ENCODE peak calls at places on chromosomes 4 and X, in seven cellular contexts. O, I, L, F, H, X and V are unnamed samples.

GRCh38 chr4:121307441-121308327 is 73.1 kb downstream of the QRFPR start:
- DNase-seq in O (no peak), I (no peak), L (no peak), F (no peak), H (peak; percentile 79), X (no peak), V (peak; percentile 55)

GRCh38 chr4:172153694-172154093 is 340.5 kb downstream of the GALNTL6 start:
- DNase-seq in O (no peak), I (no peak), L (no peak), F (no peak), H (no peak), X (no peak), V (no peak)

GRCh38 chr4:67288964-67289363 is 256.3 kb downstream of the CENPC start:
- DNase-seq in O (no peak), I (no peak), L (no peak), F (no peak), H (peak; percentile 15), X (no peak), V (no peak)

GRCh38 chr4:179530953-179531352 is 2088.7 kb upstream of the AGA start:
- DNase-seq in O (no peak), I (no peak), L (no peak), F (no peak), H (no peak), X (no peak), V (no peak)

GRCh38 chr4:67581208-67581857 is 22.8 kb downstream of the STAP1 start:
- DNase-seq in O (no peak), I (no peak), L (no peak), F (no peak), H (no peak), X (no peak), V (no peak)

GRCh38 chr4:156609421-156609820 is 362.2 kb downstream of the PDGFC start:
- DNase-seq in O (peak; percentile 26), I (no peak), L (peak; percentile 59), F (no peak), H (no peak), X (peak; percentile 36), V (no peak)

GRCh38 chr4:663438-664428 is 10.3 kb downstream of the ATP5ME start:
- DNase-seq in O (peak; percentile 70), I (peak; percentile 53), L (no peak), F (peak; percentile 92), H (peak; percentile 34), X (no peak), V (no peak)

GRCh38 chr4:139959398-139959797 is 194.6 kb downstream of the MAML3 start:
- DNase-seq in O (no peak), I (no peak), L (no peak), F (no peak), H (no peak), X (no peak), V (no peak)

GRCh38 chr4:117823388-117823787 is 210.9 kb upstream of the NDST3 start:
- DNase-seq in O (no peak), I (no peak), L (no peak), F (no peak), H (no peak), X (no peak), V (no peak)

GRCh38 chr4:16070203-16070602 is 13.6 kb downstream of the PROM1 start:
- DNase-seq in O (no peak), I (no peak), L (no peak), F (no peak), H (no peak), X (no peak), V (no peak)

GRCh38 chrX:86148024-86148511 is at the start of gene DACH2:
- DNase-seq in O (peak; percentile 79), I (peak; percentile 77), L (peak; percentile 78), F (peak; percentile 80), H (peak; percentile 64), X (peak; percentile 48), V (peak; percentile 68)

GRCh38 chrX:29299689-29300088 is 712.4 kb downstream of the IL1RAPL1 start:
- DNase-seq in O (no peak), I (no peak), L (no peak), F (no peak), H (no peak), X (no peak), V (no peak)

DNA sequence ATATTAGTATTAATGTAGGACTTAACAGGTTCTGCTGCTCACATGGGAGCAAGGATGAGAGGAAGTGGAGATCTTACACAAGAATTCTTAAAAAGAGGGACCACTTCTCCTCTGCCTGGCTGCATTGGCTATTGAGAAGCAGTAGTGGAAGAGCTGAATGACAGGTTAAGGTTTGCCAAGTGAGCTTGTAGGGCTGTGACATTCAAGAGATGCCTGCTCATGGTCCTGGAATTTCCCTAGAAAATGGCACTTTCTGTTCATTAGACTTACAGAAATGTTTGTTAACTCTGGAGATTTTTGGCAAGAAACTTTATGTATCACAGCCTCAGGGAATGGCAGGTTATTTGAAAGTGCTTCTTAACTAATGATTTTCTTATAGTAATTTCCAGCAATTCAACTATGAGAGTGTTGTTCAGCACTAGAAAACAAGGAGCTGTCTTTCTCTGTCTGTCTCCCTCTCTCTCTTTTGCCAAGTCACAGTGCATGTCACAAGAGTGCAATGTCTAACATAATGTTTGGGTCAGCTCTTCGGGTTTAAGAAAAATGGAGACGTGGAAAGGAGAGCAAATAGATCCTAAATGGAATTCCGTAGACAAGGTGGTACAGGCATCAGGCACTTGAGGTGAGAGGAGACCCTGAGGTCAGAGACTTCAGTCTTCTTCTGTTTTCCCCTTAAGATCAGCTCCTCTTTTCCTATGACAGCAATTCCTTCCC is 8.3 kb upstream of the NAP1L5 start:
- DNase-seq in O (no peak), I (no peak), L (no peak), F (no peak), H (peak; percentile 30), X (no peak), V (no peak)
- H3K4me3 ChIP-seq in O (no peak overlapping the region), I (no peak overlapping the region), L (no peak overlapping the region), F (no peak overlapping the region), H (no peak overlapping the region), X (no peak overlapping the region), V (no peak overlapping the region)

DNA sequence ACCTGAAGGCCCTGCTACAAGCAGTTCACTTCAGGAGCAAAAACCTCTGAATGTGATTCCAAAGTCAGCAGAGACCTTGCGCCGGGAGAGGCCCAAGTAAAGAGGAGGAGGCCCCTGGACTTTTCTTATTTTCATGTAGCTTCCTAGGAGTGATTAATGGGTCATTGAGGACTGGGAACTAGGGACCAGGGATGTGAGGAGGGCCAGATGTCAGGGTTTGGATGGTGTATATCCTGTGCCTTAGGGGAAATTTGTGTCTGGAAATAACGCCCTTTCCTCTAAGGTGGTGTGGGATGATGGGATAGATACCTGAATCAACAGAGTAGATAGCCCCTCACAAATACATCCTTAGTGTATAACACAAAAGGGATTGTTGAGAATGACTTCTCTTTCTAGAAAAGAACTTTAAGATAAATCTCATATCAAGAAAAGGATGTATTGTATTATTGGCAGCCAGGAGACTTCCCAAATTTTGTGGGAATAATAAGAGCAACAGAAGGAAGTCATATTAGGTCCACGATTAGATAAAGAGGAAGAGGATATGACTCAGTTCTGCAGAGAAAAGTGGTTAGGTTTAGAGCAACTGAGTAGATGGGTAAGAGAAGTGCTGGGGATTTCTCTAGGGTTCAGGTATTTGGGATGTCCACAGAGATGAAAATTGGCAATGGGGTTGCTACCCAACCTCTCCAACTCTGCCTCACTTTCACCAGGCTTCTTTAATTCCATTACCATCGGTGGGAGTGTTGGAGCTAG is 1.1 kb downstream of the ITGB1BP2 start:
- DNase-seq in O (no peak), I (no peak), L (no peak), F (no peak), H (peak; percentile 29), X (no peak), V (no peak)
- H3K27ac ChIP-seq in O (peak overlapping the region; percentile 80), I (no peak overlapping the region), L (peak overlapping the region; percentile 69), F (no peak overlapping the region), H (peak overlapping the region; percentile 98), X (peak overlapping the region; percentile 80), V (no peak overlapping the region)

GRCh38 chrX:40174594-40175415 is 77.0 kb upstream of the BCOR start:
- DNase-seq in O (peak; percentile 67), I (peak; percentile 58), L (no peak), F (peak; percentile 80), H (peak; percentile 75), X (no peak), V (peak; percentile 48)

GRCh38 chrX:40172980-40173661 is 75.4 kb upstream of the BCOR start:
- DNase-seq in O (no peak), I (no peak), L (no peak), F (no peak), H (no peak), X (no peak), V (peak; percentile 32)

GRCh38 chrX:40175416-40176255 is 77.9 kb upstream of the BCOR start:
- DNase-seq in O (peak; percentile 80), I (peak; percentile 69), L (peak; percentile 78), F (peak; percentile 92), H (peak; percentile 71), X (peak; percentile 61), V (peak; percentile 79)

GRCh38 chrX:40172169-40172979 is 74.6 kb upstream of the BCOR start:
- DNase-seq in O (peak; percentile 75), I (peak; percentile 69), L (no peak), F (peak; percentile 89), H (peak; percentile 65), X (peak; percentile 79), V (peak; percentile 69)

GRCh38 chrX:40173662-40174593 is 76.2 kb upstream of the BCOR start:
- DNase-seq in O (no peak), I (peak; percentile 47), L (no peak), F (peak; percentile 81), H (peak; percentile 39), X (no peak), V (peak; percentile 52)
- H3K4me1 ChIP-seq in O (peaks cover 5% of the 10 kb centered on the region), I (no peaks in the 10 kb centered on the region), L (no peaks in the 10 kb centered on the region), F (peaks cover 6% of the 10 kb centered on the region), H (peaks cover 26% of the 10 kb centered on the region), X (peaks cover 33% of the 10 kb centered on the region), V (no peaks in the 10 kb centered on the region)

GRCh38 chr4:3874525-3875110 is 108.4 kb downstream of the ADRA2C start:
- DNase-seq in O (no peak), I (no peak), L (no peak), F (peak; percentile 38), H (no peak), X (no peak), V (no peak)

GRCh38 chr4:3871181-3871852 is 105.1 kb downstream of the ADRA2C start:
- DNase-seq in O (no peak), I (no peak), L (no peak), F (peak; percentile 73), H (peak; percentile 9), X (no peak), V (no peak)

GRCh38 chr4:3871881-3872833 is 106.0 kb downstream of the ADRA2C start:
- DNase-seq in O (no peak), I (no peak), L (no peak), F (peak; percentile 75), H (no peak), X (no peak), V (no peak)

GRCh38 chr4:3873446-3874415 is 107.5 kb downstream of the ADRA2C start:
- DNase-seq in O (no peak), I (no peak), L (no peak), F (peak; percentile 71), H (no peak), X (no peak), V (no peak)

DNA sequence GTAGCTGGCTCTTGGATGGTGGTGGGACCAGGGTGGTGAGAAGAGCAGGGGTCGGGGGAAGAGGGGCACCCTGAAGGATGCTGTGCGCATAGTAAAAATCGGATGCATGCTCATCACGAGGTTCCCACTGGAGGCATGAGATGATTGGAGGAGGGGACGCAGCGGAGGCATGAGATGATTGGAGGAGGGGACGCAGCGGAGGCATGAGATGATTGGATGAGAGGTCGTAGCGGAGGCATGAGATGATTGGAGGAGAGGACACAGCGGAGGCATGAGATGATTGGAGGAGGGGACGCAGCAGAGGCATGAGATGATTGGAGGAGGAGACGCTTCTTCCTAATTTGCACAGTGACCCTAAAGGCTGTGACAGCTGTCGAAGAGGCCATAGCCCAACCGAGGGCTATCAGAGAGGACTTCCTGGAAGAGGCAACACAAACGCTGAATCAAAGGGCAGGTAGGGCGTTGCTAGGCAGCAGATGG is 106.7 kb downstream of the ADRA2C start:
- DNase-seq in O (no peak), I (no peak), L (no peak), F (no peak), H (no peak), X (no peak), V (no peak)
- H3K4me3 ChIP-seq in O (no peak overlapping the region), I (no peak overlapping the region), L (no peak overlapping the region), F (no peak overlapping the region), H (no peak overlapping the region), X (no peak overlapping the region), V (no peak overlapping the region)